ENCODE peak calls at places on chromosomes 2 and 18, in five cellular contexts. One of them, this sample, is unnamed.

GRCh38 chr2:239911630-239912071 is 113.5 kb downstream of the NDUFA10 start:
- DNase-seq in frontal cortex: no peak
- DNase-seq in activated CD4-positive, CD25-positive, alpha-beta regulatory T cell treated with anti-CD3 and anti-CD28 coated beads, Interleukin-2, amount 50 U/mL, for 72 hours: no peak
- DNase-seq in H7: peak
- DNase-seq in stimulated activated naive B cell treated with anti-CD40 and anti-IgM and Interleukin-4, amounts not matched to agents 10 μg/mL and 1 μg/mL and 100 μg/mL, for 72 hours: no peak
- DNase-seq in this sample: peak

GRCh38 chr2:127673304-127674069 is 1.8 kb downstream of the LIMS2 start:
- DNase-seq in stimulated activated naive B cell treated with anti-CD40 and anti-IgM and Interleukin-4, amounts not matched to agents 10 μg/mL and 1 μg/mL and 100 μg/mL, for 72 hours: no peak
- DNase-seq in frontal cortex: no peak
- DNase-seq in activated CD4-positive, CD25-positive, alpha-beta regulatory T cell treated with anti-CD3 and anti-CD28 coated beads, Interleukin-2, amount 50 U/mL, for 72 hours: no peak
- DNase-seq in H7: peak
- DNase-seq in this sample: no peak

GRCh38 chr2:234241656-234242445 is 191.3 kb downstream of the SPP2 start:
- DNase-seq in frontal cortex: no peak
- DNase-seq in H7: no peak
- DNase-seq in activated CD4-positive, CD25-positive, alpha-beta regulatory T cell treated with anti-CD3 and anti-CD28 coated beads, Interleukin-2, amount 50 U/mL, for 72 hours: no peak
- DNase-seq in stimulated activated naive B cell treated with anti-CD40 and anti-IgM and Interleukin-4, amounts not matched to agents 10 μg/mL and 1 μg/mL and 100 μg/mL, for 72 hours: no peak
- DNase-seq in this sample: no peak

GRCh38 chr18:68244786-68245185 is 470.1 kb downstream of the TMX3 start:
- DNase-seq in stimulated activated naive B cell treated with anti-CD40 and anti-IgM and Interleukin-4, amounts not matched to agents 10 μg/mL and 1 μg/mL and 100 μg/mL, for 72 hours: no peak
- DNase-seq in frontal cortex: no peak
- DNase-seq in activated CD4-positive, CD25-positive, alpha-beta regulatory T cell treated with anti-CD3 and anti-CD28 coated beads, Interleukin-2, amount 50 U/mL, for 72 hours: no peak
- DNase-seq in H7: no peak
- DNase-seq in this sample: no peak

GRCh38 chr18:9392726-9393125 is 58.2 kb downstream of the TWSG1 start:
- DNase-seq in stimulated activated naive B cell treated with anti-CD40 and anti-IgM and Interleukin-4, amounts not matched to agents 10 μg/mL and 1 μg/mL and 100 μg/mL, for 72 hours: no peak
- DNase-seq in H7: peak
- DNase-seq in activated CD4-positive, CD25-positive, alpha-beta regulatory T cell treated with anti-CD3 and anti-CD28 coated beads, Interleukin-2, amount 50 U/mL, for 72 hours: no peak
- DNase-seq in frontal cortex: no peak
- DNase-seq in this sample: peak

GRCh38 chr18:44856157-44856556 is 175.5 kb downstream of the SETBP1 start:
- DNase-seq in activated CD4-positive, CD25-positive, alpha-beta regulatory T cell treated with anti-CD3 and anti-CD28 coated beads, Interleukin-2, amount 50 U/mL, for 72 hours: no peak
- DNase-seq in stimulated activated naive B cell treated with anti-CD40 and anti-IgM and Interleukin-4, amounts not matched to agents 10 μg/mL and 1 μg/mL and 100 μg/mL, for 72 hours: no peak
- DNase-seq in frontal cortex: no peak
- DNase-seq in H7: no peak
- DNase-seq in this sample: no peak

GRCh38 chr18:11114653-11115052 is 34.7 kb downstream of the PIEZO2 start:
- DNase-seq in stimulated activated naive B cell treated with anti-CD40 and anti-IgM and Interleukin-4, amounts not matched to agents 10 μg/mL and 1 μg/mL and 100 μg/mL, for 72 hours: no peak
- DNase-seq in activated CD4-positive, CD25-positive, alpha-beta regulatory T cell treated with anti-CD3 and anti-CD28 coated beads, Interleukin-2, amount 50 U/mL, for 72 hours: no peak
- DNase-seq in frontal cortex: no peak
- DNase-seq in H7: no peak
- DNase-seq in this sample: peak

GRCh38 chr18:61091379-61091778 is 241.9 kb upstream of the CDH20 start:
- DNase-seq in H7: no peak
- DNase-seq in activated CD4-positive, CD25-positive, alpha-beta regulatory T cell treated with anti-CD3 and anti-CD28 coated beads, Interleukin-2, amount 50 U/mL, for 72 hours: no peak
- DNase-seq in frontal cortex: no peak
- DNase-seq in stimulated activated naive B cell treated with anti-CD40 and anti-IgM and Interleukin-4, amounts not matched to agents 10 μg/mL and 1 μg/mL and 100 μg/mL, for 72 hours: no peak
- DNase-seq in this sample: no peak

GRCh38 chr2:218332920-218333645 is 23.6 kb upstream of the CATIP start:
- DNase-seq in frontal cortex: no peak
- DNase-seq in activated CD4-positive, CD25-positive, alpha-beta regulatory T cell treated with anti-CD3 and anti-CD28 coated beads, Interleukin-2, amount 50 U/mL, for 72 hours: no peak
- DNase-seq in stimulated activated naive B cell treated with anti-CD40 and anti-IgM and Interleukin-4, amounts not matched to agents 10 μg/mL and 1 μg/mL and 100 μg/mL, for 72 hours: no peak
- DNase-seq in H7: no peak
- DNase-seq in this sample: peak

GRCh38 chr2:161104054-161104553 is 56.1 kb upstream of the TANK start:
- DNase-seq in frontal cortex: no peak
- DNase-seq in activated CD4-positive, CD25-positive, alpha-beta regulatory T cell treated with anti-CD3 and anti-CD28 coated beads, Interleukin-2, amount 50 U/mL, for 72 hours: no peak
- DNase-seq in H7: no peak
- DNase-seq in stimulated activated naive B cell treated with anti-CD40 and anti-IgM and Interleukin-4, amounts not matched to agents 10 μg/mL and 1 μg/mL and 100 μg/mL, for 72 hours: no peak
- DNase-seq in this sample: no peak

GRCh38 chr2:50746526-50746925 is 285.4 kb downstream of the NRXN1 start:
- DNase-seq in stimulated activated naive B cell treated with anti-CD40 and anti-IgM and Interleukin-4, amounts not matched to agents 10 μg/mL and 1 μg/mL and 100 μg/mL, for 72 hours: no peak
- DNase-seq in H7: peak
- DNase-seq in frontal cortex: no peak
- DNase-seq in activated CD4-positive, CD25-positive, alpha-beta regulatory T cell treated with anti-CD3 and anti-CD28 coated beads, Interleukin-2, amount 50 U/mL, for 72 hours: no peak
- DNase-seq in this sample: peak

GRCh38 chr2:121858406-121858805 is 103.0 kb downstream of the TSN start:
- DNase-seq in frontal cortex: no peak
- DNase-seq in stimulated activated naive B cell treated with anti-CD40 and anti-IgM and Interleukin-4, amounts not matched to agents 10 μg/mL and 1 μg/mL and 100 μg/mL, for 72 hours: no peak
- DNase-seq in H7: no peak
- DNase-seq in activated CD4-positive, CD25-positive, alpha-beta regulatory T cell treated with anti-CD3 and anti-CD28 coated beads, Interleukin-2, amount 50 U/mL, for 72 hours: no peak
- DNase-seq in this sample: no peak

GRCh38 chr2:172090947-172091625 is 5.8 kb downstream of the DLX1 start:
- DNase-seq in activated CD4-positive, CD25-positive, alpha-beta regulatory T cell treated with anti-CD3 and anti-CD28 coated beads, Interleukin-2, amount 50 U/mL, for 72 hours: no peak
- DNase-seq in H7: peak
- DNase-seq in frontal cortex: no peak
- DNase-seq in stimulated activated naive B cell treated with anti-CD40 and anti-IgM and Interleukin-4, amounts not matched to agents 10 μg/mL and 1 μg/mL and 100 μg/mL, for 72 hours: no peak
- DNase-seq in this sample: no peak

GRCh38 chr2:12304494-12305228 is 412.1 kb upstream of the TRIB2 start:
- DNase-seq in H7: no peak
- DNase-seq in stimulated activated naive B cell treated with anti-CD40 and anti-IgM and Interleukin-4, amounts not matched to agents 10 μg/mL and 1 μg/mL and 100 μg/mL, for 72 hours: no peak
- DNase-seq in activated CD4-positive, CD25-positive, alpha-beta regulatory T cell treated with anti-CD3 and anti-CD28 coated beads, Interleukin-2, amount 50 U/mL, for 72 hours: no peak
- DNase-seq in frontal cortex: no peak
- DNase-seq in this sample: no peak

GRCh38 chr18:24118750-24119577 is 19.9 kb upstream of the CABYR start:
- DNase-seq in frontal cortex: peak
- DNase-seq in H7: peak
- DNase-seq in stimulated activated naive B cell treated with anti-CD40 and anti-IgM and Interleukin-4, amounts not matched to agents 10 μg/mL and 1 μg/mL and 100 μg/mL, for 72 hours: peak
- DNase-seq in activated CD4-positive, CD25-positive, alpha-beta regulatory T cell treated with anti-CD3 and anti-CD28 coated beads, Interleukin-2, amount 50 U/mL, for 72 hours: peak
- DNase-seq in this sample: peak

GRCh38 chr18:63273170-63273925 is 46.2 kb downstream of the BCL2 start:
- DNase-seq in stimulated activated naive B cell treated with anti-CD40 and anti-IgM and Interleukin-4, amounts not matched to agents 10 μg/mL and 1 μg/mL and 100 μg/mL, for 72 hours: no peak
- DNase-seq in H7: no peak
- DNase-seq in frontal cortex: no peak
- DNase-seq in activated CD4-positive, CD25-positive, alpha-beta regulatory T cell treated with anti-CD3 and anti-CD28 coated beads, Interleukin-2, amount 50 U/mL, for 72 hours: no peak
- DNase-seq in this sample: no peak

GRCh38 chr2:104701471-104701911 is 152.4 kb upstream of the POU3F3 start:
- DNase-seq in frontal cortex: no peak
- DNase-seq in H7: no peak
- DNase-seq in stimulated activated naive B cell treated with anti-CD40 and anti-IgM and Interleukin-4, amounts not matched to agents 10 μg/mL and 1 μg/mL and 100 μg/mL, for 72 hours: no peak
- DNase-seq in activated CD4-positive, CD25-positive, alpha-beta regulatory T cell treated with anti-CD3 and anti-CD28 coated beads, Interleukin-2, amount 50 U/mL, for 72 hours: no peak
- DNase-seq in this sample: no peak

GRCh38 chr2:172293952-172294351 is 133.4 kb upstream of the ITGA6 start:
- DNase-seq in frontal cortex: no peak
- DNase-seq in activated CD4-positive, CD25-positive, alpha-beta regulatory T cell treated with anti-CD3 and anti-CD28 coated beads, Interleukin-2, amount 50 U/mL, for 72 hours: no peak
- DNase-seq in H7: no peak
- DNase-seq in stimulated activated naive B cell treated with anti-CD40 and anti-IgM and Interleukin-4, amounts not matched to agents 10 μg/mL and 1 μg/mL and 100 μg/mL, for 72 hours: no peak
- DNase-seq in this sample: no peak

GRCh38 chr2:147135401-147135800 is 709.4 kb upstream of the ACVR2A start:
- DNase-seq in activated CD4-positive, CD25-positive, alpha-beta regulatory T cell treated with anti-CD3 and anti-CD28 coated beads, Interleukin-2, amount 50 U/mL, for 72 hours: no peak
- DNase-seq in H7: no peak
- DNase-seq in frontal cortex: no peak
- DNase-seq in stimulated activated naive B cell treated with anti-CD40 and anti-IgM and Interleukin-4, amounts not matched to agents 10 μg/mL and 1 μg/mL and 100 μg/mL, for 72 hours: no peak
- DNase-seq in this sample: no peak

GRCh38 chr2:105625632-105626031 is 119.1 kb upstream of the NCK2 start:
- DNase-seq in activated CD4-positive, CD25-positive, alpha-beta regulatory T cell treated with anti-CD3 and anti-CD28 coated beads, Interleukin-2, amount 50 U/mL, for 72 hours: no peak
- DNase-seq in H7: no peak
- DNase-seq in frontal cortex: no peak
- DNase-seq in stimulated activated naive B cell treated with anti-CD40 and anti-IgM and Interleukin-4, amounts not matched to agents 10 μg/mL and 1 μg/mL and 100 μg/mL, for 72 hours: peak
- DNase-seq in this sample: no peak

GRCh38 chr2:105442721-105443120 is 43.9 kb upstream of the FHL2 start:
- DNase-seq in stimulated activated naive B cell treated with anti-CD40 and anti-IgM and Interleukin-4, amounts not matched to agents 10 μg/mL and 1 μg/mL and 100 μg/mL, for 72 hours: no peak
- DNase-seq in H7: no peak
- DNase-seq in activated CD4-positive, CD25-positive, alpha-beta regulatory T cell treated with anti-CD3 and anti-CD28 coated beads, Interleukin-2, amount 50 U/mL, for 72 hours: no peak
- DNase-seq in frontal cortex: no peak
- DNase-seq in this sample: no peak

GRCh38 chr2:24816884-24817283 is 23.7 kb downstream of the CENPO start:
- DNase-seq in frontal cortex: no peak
- DNase-seq in activated CD4-positive, CD25-positive, alpha-beta regulatory T cell treated with anti-CD3 and anti-CD28 coated beads, Interleukin-2, amount 50 U/mL, for 72 hours: no peak
- DNase-seq in stimulated activated naive B cell treated with anti-CD40 and anti-IgM and Interleukin-4, amounts not matched to agents 10 μg/mL and 1 μg/mL and 100 μg/mL, for 72 hours: no peak
- DNase-seq in H7: no peak
- DNase-seq in this sample: no peak

GRCh38 chr2:50529600-50530218 is 502.2 kb downstream of the NRXN1 start:
- DNase-seq in stimulated activated naive B cell treated with anti-CD40 and anti-IgM and Interleukin-4, amounts not matched to agents 10 μg/mL and 1 μg/mL and 100 μg/mL, for 72 hours: no peak
- DNase-seq in activated CD4-positive, CD25-positive, alpha-beta regulatory T cell treated with anti-CD3 and anti-CD28 coated beads, Interleukin-2, amount 50 U/mL, for 72 hours: no peak
- DNase-seq in H7: peak
- DNase-seq in frontal cortex: peak
- DNase-seq in this sample: peak

GRCh38 chr2:105674859-105675541 is 69.7 kb upstream of the NCK2 start:
- DNase-seq in H7: no peak
- DNase-seq in frontal cortex: no peak
- DNase-seq in activated CD4-positive, CD25-positive, alpha-beta regulatory T cell treated with anti-CD3 and anti-CD28 coated beads, Interleukin-2, amount 50 U/mL, for 72 hours: peak
- DNase-seq in stimulated activated naive B cell treated with anti-CD40 and anti-IgM and Interleukin-4, amounts not matched to agents 10 μg/mL and 1 μg/mL and 100 μg/mL, for 72 hours: no peak
- DNase-seq in this sample: peak

GRCh38 chr2:216804357-216805350 is 55.2 kb downstream of the TNP1 start:
- DNase-seq in activated CD4-positive, CD25-positive, alpha-beta regulatory T cell treated with anti-CD3 and anti-CD28 coated beads, Interleukin-2, amount 50 U/mL, for 72 hours: no peak
- DNase-seq in stimulated activated naive B cell treated with anti-CD40 and anti-IgM and Interleukin-4, amounts not matched to agents 10 μg/mL and 1 μg/mL and 100 μg/mL, for 72 hours: no peak
- DNase-seq in H7: no peak
- DNase-seq in frontal cortex: no peak
- DNase-seq in this sample: no peak

GRCh38 chr2:95050385-95051300 is 25.1 kb downstream of the MAL start:
- DNase-seq in H7: no peak
- DNase-seq in activated CD4-positive, CD25-positive, alpha-beta regulatory T cell treated with anti-CD3 and anti-CD28 coated beads, Interleukin-2, amount 50 U/mL, for 72 hours: no peak
- DNase-seq in frontal cortex: no peak
- DNase-seq in stimulated activated naive B cell treated with anti-CD40 and anti-IgM and Interleukin-4, amounts not matched to agents 10 μg/mL and 1 μg/mL and 100 μg/mL, for 72 hours: no peak
- DNase-seq in this sample: no peak

GRCh38 chr18:59220784-59221765 is 1.1 kb downstream of the GRP start:
- DNase-seq in H7: peak
- DNase-seq in stimulated activated naive B cell treated with anti-CD40 and anti-IgM and Interleukin-4, amounts not matched to agents 10 μg/mL and 1 μg/mL and 100 μg/mL, for 72 hours: no peak
- DNase-seq in frontal cortex: no peak
- DNase-seq in activated CD4-positive, CD25-positive, alpha-beta regulatory T cell treated with anti-CD3 and anti-CD28 coated beads, Interleukin-2, amount 50 U/mL, for 72 hours: no peak
- DNase-seq in this sample: no peak